ENCODE peak calls at places on chromosomes 6 and 20, in six cellular contexts. One of them, this sample, is unnamed.

GRCh38 chr6:7328159-7328713 is 15.2 kb upstream of the SSR1 start:
- DNase-seq in neural progenitor cell: no peak
- DNase-seq in heart right ventricle: no peak
- DNase-seq in tibial artery: no peak
- DNase-seq in tibial nerve: no peak
- DNase-seq in colonic mucosa: no peak
- DNase-seq in this sample: no peak

GRCh38 chr6:113829702-113830058 is 27.5 kb upstream of the MARCKS start:
- DNase-seq in neural progenitor cell: peak; percentile 3
- DNase-seq in heart right ventricle: no peak
- DNase-seq in tibial artery: no peak
- DNase-seq in tibial nerve: no peak
- DNase-seq in colonic mucosa: peak; percentile 67
- DNase-seq in this sample: no peak

GRCh38 chr6:875012-875411 is 182.1 kb upstream of the EXOC2 start:
- DNase-seq in neural progenitor cell: no peak
- DNase-seq in heart right ventricle: no peak
- DNase-seq in tibial artery: no peak
- DNase-seq in tibial nerve: no peak
- DNase-seq in colonic mucosa: no peak
- DNase-seq in this sample: no peak

GRCh38 chr20:14521436-14521835 is 184.0 kb upstream of the FLRT3 start:
- DNase-seq in neural progenitor cell: no peak
- DNase-seq in heart right ventricle: no peak
- DNase-seq in tibial artery: no peak
- DNase-seq in tibial nerve: no peak
- DNase-seq in colonic mucosa: no peak
- DNase-seq in this sample: no peak

GRCh38 chr20:35394271-35394670 is 17.5 kb downstream of the UQCC1 start:
- DNase-seq in neural progenitor cell: no peak
- DNase-seq in heart right ventricle: no peak
- DNase-seq in tibial artery: no peak
- DNase-seq in tibial nerve: no peak
- DNase-seq in colonic mucosa: no peak
- DNase-seq in this sample: no peak

GRCh38 chr6:155436981-155437749 is 18.5 kb downstream of the NOX3 start:
- DNase-seq in neural progenitor cell: no peak
- DNase-seq in heart right ventricle: no peak
- DNase-seq in tibial artery: no peak
- DNase-seq in tibial nerve: no peak
- DNase-seq in colonic mucosa: no peak
- DNase-seq in this sample: no peak

GRCh38 chr6:170094686-170095272 is 196.1 kb downstream of the DLL1 start:
- DNase-seq in neural progenitor cell: no peak
- DNase-seq in heart right ventricle: no peak
- DNase-seq in tibial artery: no peak
- DNase-seq in tibial nerve: no peak
- DNase-seq in colonic mucosa: no peak
- DNase-seq in this sample: no peak

GRCh38 chr6:1127129-1127528 is 184.8 kb upstream of the FOXQ1 start:
- DNase-seq in neural progenitor cell: no peak
- DNase-seq in heart right ventricle: no peak
- DNase-seq in tibial artery: no peak
- DNase-seq in tibial nerve: no peak
- DNase-seq in colonic mucosa: no peak
- DNase-seq in this sample: no peak

GRCh38 chr6:168414696-168415095 is 26.3 kb upstream of the SMOC2 start:
- DNase-seq in neural progenitor cell: no peak
- DNase-seq in heart right ventricle: no peak
- DNase-seq in tibial artery: no peak
- DNase-seq in tibial nerve: no peak
- DNase-seq in colonic mucosa: no peak
- DNase-seq in this sample: no peak

GRCh38 chr6:151681426-151682059 is 125.9 kb upstream of the ESR1 start:
- DNase-seq in neural progenitor cell: no peak
- DNase-seq in heart right ventricle: peak; percentile 18
- DNase-seq in tibial artery: no peak
- DNase-seq in tibial nerve: no peak
- DNase-seq in colonic mucosa: no peak
- DNase-seq in this sample: no peak

GRCh38 chr20:62895539-62895938 is 30.8 kb downstream of the DIDO1 start:
- DNase-seq in neural progenitor cell: no peak
- DNase-seq in heart right ventricle: no peak
- DNase-seq in tibial artery: no peak
- DNase-seq in tibial nerve: no peak
- DNase-seq in colonic mucosa: no peak
- DNase-seq in this sample: no peak

GRCh38 chr6:157364705-157365104 is 16.3 kb upstream of the ZDHHC14 start:
- DNase-seq in neural progenitor cell: no peak
- DNase-seq in heart right ventricle: no peak
- DNase-seq in tibial artery: no peak
- DNase-seq in tibial nerve: no peak
- DNase-seq in colonic mucosa: no peak
- DNase-seq in this sample: no peak

GRCh38 chr6:563863-564262 is 93.0 kb downstream of the HUS1B start:
- DNase-seq in neural progenitor cell: no peak
- DNase-seq in heart right ventricle: no peak
- DNase-seq in tibial artery: no peak
- DNase-seq in tibial nerve: no peak
- DNase-seq in colonic mucosa: no peak
- DNase-seq in this sample: no peak

GRCh38 chr20:12528591-12529041 is 480.2 kb upstream of the SPTLC3 start:
- DNase-seq in neural progenitor cell: peak; percentile 8
- DNase-seq in heart right ventricle: no peak
- DNase-seq in tibial artery: no peak
- DNase-seq in tibial nerve: no peak
- DNase-seq in colonic mucosa: no peak
- DNase-seq in this sample: no peak

GRCh38 chr6:15793288-15793687 is 130.5 kb upstream of the DTNBP1 start:
- DNase-seq in neural progenitor cell: no peak
- DNase-seq in heart right ventricle: no peak
- DNase-seq in tibial artery: no peak
- DNase-seq in tibial nerve: no peak
- DNase-seq in colonic mucosa: no peak
- DNase-seq in this sample: no peak

GRCh38 chr20:4046311-4046924 is 31.1 kb upstream of the RNF24 start:
- DNase-seq in neural progenitor cell: peak; percentile 18
- DNase-seq in heart right ventricle: no peak
- DNase-seq in tibial artery: no peak
- DNase-seq in tibial nerve: no peak
- DNase-seq in colonic mucosa: no peak
- DNase-seq in this sample: peak; percentile 37

GRCh38 chr6:38567436-38567835 is 72.3 kb downstream of the BTBD9 start:
- DNase-seq in neural progenitor cell: no peak
- DNase-seq in heart right ventricle: peak; percentile 74
- DNase-seq in tibial artery: peak; percentile 23
- DNase-seq in tibial nerve: peak; percentile 50
- DNase-seq in colonic mucosa: peak; percentile 30
- DNase-seq in this sample: no peak

GRCh38 chr20:4684837-4685413 is 36.8 kb upstream of the PRND start:
- DNase-seq in neural progenitor cell: no peak
- DNase-seq in heart right ventricle: no peak
- DNase-seq in tibial artery: no peak
- DNase-seq in tibial nerve: no peak
- DNase-seq in colonic mucosa: no peak
- DNase-seq in this sample: no peak

GRCh38 chr6:83952830-83953229 is 80.7 kb upstream of the MRAP2 start:
- DNase-seq in neural progenitor cell: no peak
- DNase-seq in heart right ventricle: no peak
- DNase-seq in tibial artery: no peak
- DNase-seq in tibial nerve: no peak
- DNase-seq in colonic mucosa: no peak
- DNase-seq in this sample: no peak

GRCh38 chr20:63678071-63678470 is 18.4 kb upstream of the TNFRSF6B start:
- DNase-seq in neural progenitor cell: no peak
- DNase-seq in heart right ventricle: no peak
- DNase-seq in tibial artery: no peak
- DNase-seq in tibial nerve: no peak
- DNase-seq in colonic mucosa: no peak
- DNase-seq in this sample: no peak

GRCh38 chr20:8021541-8022269 is 2.1 kb upstream of the TMX4 start:
- DNase-seq in neural progenitor cell: no peak
- DNase-seq in heart right ventricle: peak; percentile 8
- DNase-seq in tibial artery: no peak
- DNase-seq in tibial nerve: no peak
- DNase-seq in colonic mucosa: no peak
- DNase-seq in this sample: no peak

GRCh38 chr20:49901588-49901987 is 13.7 kb downstream of the SPATA2 start:
- DNase-seq in neural progenitor cell: no peak
- DNase-seq in heart right ventricle: no peak
- DNase-seq in tibial artery: no peak
- DNase-seq in tibial nerve: no peak
- DNase-seq in colonic mucosa: no peak
- DNase-seq in this sample: no peak

GRCh38 chr6:70672549-70672948 is 4.9 kb downstream of the SMAP1 start:
- DNase-seq in neural progenitor cell: no peak
- DNase-seq in heart right ventricle: no peak
- DNase-seq in tibial artery: no peak
- DNase-seq in tibial nerve: no peak
- DNase-seq in colonic mucosa: peak; percentile 34
- DNase-seq in this sample: no peak

GRCh38 chr6:70676821-70677220 is 9.1 kb downstream of the SMAP1 start:
- DNase-seq in neural progenitor cell: no peak
- DNase-seq in heart right ventricle: no peak
- DNase-seq in tibial artery: no peak
- DNase-seq in tibial nerve: no peak
- DNase-seq in colonic mucosa: no peak
- DNase-seq in this sample: no peak

GRCh38 chr6:70675822-70676221 is 8.1 kb downstream of the SMAP1 start:
- DNase-seq in neural progenitor cell: no peak
- DNase-seq in heart right ventricle: no peak
- DNase-seq in tibial artery: no peak
- DNase-seq in tibial nerve: no peak
- DNase-seq in colonic mucosa: no peak
- DNase-seq in this sample: no peak

GRCh38 chr6:70673601-70674000 is 5.9 kb downstream of the SMAP1 start:
- DNase-seq in neural progenitor cell: no peak
- DNase-seq in heart right ventricle: no peak
- DNase-seq in tibial artery: no peak
- DNase-seq in tibial nerve: no peak
- DNase-seq in colonic mucosa: no peak
- DNase-seq in this sample: no peak

DNA sequence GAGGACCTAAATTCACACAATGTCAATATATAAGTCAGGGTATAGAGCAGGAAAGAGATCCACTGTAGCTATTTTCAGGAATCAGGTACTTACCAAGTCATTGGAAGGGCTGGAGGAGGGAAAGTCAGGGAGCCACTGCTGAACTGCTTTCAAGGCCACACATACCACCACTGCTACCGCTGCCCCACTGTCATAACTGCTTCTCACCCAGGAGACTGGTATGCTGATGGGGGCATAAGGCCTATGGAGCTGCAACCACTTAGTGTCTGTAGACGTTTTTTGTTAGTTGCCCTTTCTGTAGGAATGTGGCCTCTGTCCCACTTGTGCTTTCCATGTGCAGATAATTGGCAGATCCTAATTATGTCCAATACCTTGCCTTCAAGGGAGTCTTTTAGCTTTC is 5.4 kb downstream of the SMAP1 start:
- DNase-seq in neural progenitor cell: no peak
- DNase-seq in heart right ventricle: no peak
- DNase-seq in tibial artery: no peak
- DNase-seq in tibial nerve: no peak
- DNase-seq in colonic mucosa: no peak
- DNase-seq in this sample: no peak
- H3K4me3 ChIP-seq in neural progenitor cell: no peak overlapping the region
- H3K4me3 ChIP-seq in heart right ventricle: no peak overlapping the region
- H3K4me3 ChIP-seq in tibial artery: no peak overlapping the region
- H3K4me3 ChIP-seq in tibial nerve: no peak overlapping the region
- H3K4me3 ChIP-seq in colonic mucosa: no peak overlapping the region
- H3K4me3 ChIP-seq in this sample: no peak overlapping the region

GRCh38 chr6:42021847-42022754 is 28.2 kb upstream of the TAF8 start:
- DNase-seq in neural progenitor cell: no peak
- DNase-seq in heart right ventricle: no peak
- DNase-seq in tibial artery: no peak
- DNase-seq in tibial nerve: no peak
- DNase-seq in colonic mucosa: no peak
- DNase-seq in this sample: peak; percentile 77
- H3K27ac ChIP-seq in neural progenitor cell: no peak overlapping the region
- H3K27ac ChIP-seq in heart right ventricle: peak overlapping the region; percentile 43
- H3K27ac ChIP-seq in tibial artery: no peak overlapping the region
- H3K27ac ChIP-seq in tibial nerve: no peak overlapping the region
- H3K27ac ChIP-seq in colonic mucosa: no peak overlapping the region
- H3K27ac ChIP-seq in this sample: peak overlapping the region; percentile 49

GRCh38 chr6:125904871-125905270 is 51.7 kb upstream of the HINT3 start:
- DNase-seq in neural progenitor cell: no peak
- DNase-seq in heart right ventricle: no peak
- DNase-seq in tibial artery: no peak
- DNase-seq in tibial nerve: no peak
- DNase-seq in colonic mucosa: no peak
- DNase-seq in this sample: no peak

DNA sequence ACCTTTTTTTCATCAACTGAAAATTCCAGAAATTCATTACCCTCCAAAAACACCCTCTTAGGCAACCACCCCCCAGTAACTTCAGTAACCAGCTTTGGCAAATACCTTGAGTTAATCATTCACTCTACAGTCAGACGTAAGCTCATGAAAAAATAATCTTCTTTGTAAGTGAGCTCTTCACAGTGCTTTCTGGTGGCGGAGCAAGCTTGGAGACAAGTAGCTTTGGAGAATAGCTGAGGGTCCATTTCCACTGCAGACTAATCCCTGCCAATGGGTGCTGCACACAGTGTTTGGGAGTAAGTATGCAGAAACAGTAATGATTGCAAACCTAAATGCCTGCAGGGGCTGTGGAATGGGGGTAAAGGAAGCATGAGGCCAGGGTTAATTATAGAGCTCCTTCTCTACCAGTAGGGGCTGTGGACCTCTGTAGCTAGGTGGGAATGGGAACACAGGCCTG is 56.8 kb upstream of the HINT3 start:
- DNase-seq in neural progenitor cell: peak; percentile 4
- DNase-seq in heart right ventricle: no peak
- DNase-seq in tibial artery: no peak
- DNase-seq in tibial nerve: no peak
- DNase-seq in colonic mucosa: no peak
- DNase-seq in this sample: no peak
- TF ChIP-seq CTCF in neural progenitor cell: no peak
- TF ChIP-seq CTCF in heart right ventricle: no peak
- TF ChIP-seq CTCF in tibial artery: no peak
- TF ChIP-seq CTCF in tibial nerve: no peak
- TF ChIP-seq CTCF in colonic mucosa: no peak
- TF ChIP-seq CTCF in this sample: no peak

GRCh38 chr6:163671355-163671754 is 256.8 kb downstream of the QKI start:
- DNase-seq in neural progenitor cell: no peak
- DNase-seq in heart right ventricle: no peak
- DNase-seq in tibial artery: no peak
- DNase-seq in tibial nerve: no peak
- DNase-seq in colonic mucosa: no peak
- DNase-seq in this sample: no peak

GRCh38 chr6:163668061-163668426 is 253.5 kb downstream of the QKI start:
- DNase-seq in neural progenitor cell: no peak
- DNase-seq in heart right ventricle: no peak
- DNase-seq in tibial artery: no peak
- DNase-seq in tibial nerve: no peak
- DNase-seq in colonic mucosa: no peak
- DNase-seq in this sample: no peak

GRCh38 chr6:163665464-163665863 is 250.9 kb downstream of the QKI start:
- DNase-seq in neural progenitor cell: no peak
- DNase-seq in heart right ventricle: no peak
- DNase-seq in tibial artery: no peak
- DNase-seq in tibial nerve: no peak
- DNase-seq in colonic mucosa: no peak
- DNase-seq in this sample: no peak

GRCh38 chr6:163670283-163670682 is 255.8 kb downstream of the QKI start:
- DNase-seq in neural progenitor cell: peak; percentile 15
- DNase-seq in heart right ventricle: no peak
- DNase-seq in tibial artery: no peak
- DNase-seq in tibial nerve: no peak
- DNase-seq in colonic mucosa: no peak
- DNase-seq in this sample: no peak

GRCh38 chr6:163667372-163668060 is 253.0 kb downstream of the QKI start:
- DNase-seq in neural progenitor cell: no peak
- DNase-seq in heart right ventricle: no peak
- DNase-seq in tibial artery: peak; percentile 62
- DNase-seq in tibial nerve: no peak
- DNase-seq in colonic mucosa: peak; percentile 34
- DNase-seq in this sample: no peak
- H3K4me3 ChIP-seq in neural progenitor cell: no peak overlapping the region
- H3K4me3 ChIP-seq in heart right ventricle: no peak overlapping the region
- H3K4me3 ChIP-seq in tibial artery: no peak overlapping the region
- H3K4me3 ChIP-seq in tibial nerve: no peak overlapping the region
- H3K4me3 ChIP-seq in colonic mucosa: no peak overlapping the region
- H3K4me3 ChIP-seq in this sample: no peak overlapping the region

This sample was measured in Peyer's patch.